ENCODE peak calls at places on chromosomes 13 and 19, in ten cellular contexts. One of them, this sample, is unnamed. For H3K4me1, H3K9me3 and H3K27me3, the result is how much of the 10 kb centered on the place peaks cover.

GRCh38 chr13:104975272-104975671 is 1560.2 kb downstream of the EFNB2 start:
- DNase-seq in neuronal stem cell: no peak
- DNase-seq in upper lobe of right lung: no peak
- DNase-seq in GM23248: no peak
- DNase-seq in tibial nerve: no peak
- DNase-seq in CD4-positive, CD25-positive, alpha-beta regulatory T cell: no peak
- DNase-seq in stomach: no peak
- DNase-seq in adrenal gland: no peak
- DNase-seq in fibroblast of lung: no peak
- DNase-seq in mammary epithelial cell: no peak
- DNase-seq in this sample: no peak

GRCh38 chr13:69617587-69617986 is 490.0 kb upstream of the ATXN8OS start:
- DNase-seq in neuronal stem cell: no peak
- DNase-seq in upper lobe of right lung: no peak
- DNase-seq in GM23248: no peak
- DNase-seq in tibial nerve: no peak
- DNase-seq in CD4-positive, CD25-positive, alpha-beta regulatory T cell: no peak
- DNase-seq in stomach: no peak
- DNase-seq in adrenal gland: no peak
- DNase-seq in fibroblast of lung: no peak
- DNase-seq in mammary epithelial cell: no peak
- DNase-seq in this sample: no peak

GRCh38 chr13:94731028-94731427 is 18.7 kb upstream of the SOX21 start:
- DNase-seq in neuronal stem cell: no peak
- DNase-seq in upper lobe of right lung: no peak
- DNase-seq in GM23248: no peak
- DNase-seq in tibial nerve: no peak
- DNase-seq in CD4-positive, CD25-positive, alpha-beta regulatory T cell: no peak
- DNase-seq in stomach: no peak
- DNase-seq in adrenal gland: no peak
- DNase-seq in fibroblast of lung: no peak
- DNase-seq in mammary epithelial cell: no peak
- DNase-seq in this sample: no peak

GRCh38 chr19:48213959-48214358 is 41.8 kb downstream of the CARD8 start:
- DNase-seq in neuronal stem cell: no peak
- DNase-seq in upper lobe of right lung: no peak
- DNase-seq in GM23248: no peak
- DNase-seq in tibial nerve: no peak
- DNase-seq in CD4-positive, CD25-positive, alpha-beta regulatory T cell: no peak
- DNase-seq in stomach: no peak
- DNase-seq in adrenal gland: no peak
- DNase-seq in fibroblast of lung: no peak
- DNase-seq in mammary epithelial cell: no peak
- DNase-seq in this sample: no peak

GRCh38 chr19:6378036-6378435 is 2.3 kb upstream of the PSPN start:
- DNase-seq in neuronal stem cell: no peak
- DNase-seq in upper lobe of right lung: no peak
- DNase-seq in GM23248: peak
- DNase-seq in tibial nerve: no peak
- DNase-seq in CD4-positive, CD25-positive, alpha-beta regulatory T cell: no peak
- DNase-seq in stomach: no peak
- DNase-seq in adrenal gland: no peak
- DNase-seq in fibroblast of lung: no peak
- DNase-seq in mammary epithelial cell: no peak
- DNase-seq in this sample: no peak

GRCh38 chr19:32238076-32238475 is 107.3 kb upstream of the ZNF507 start:
- DNase-seq in neuronal stem cell: no peak
- DNase-seq in upper lobe of right lung: no peak
- DNase-seq in GM23248: no peak
- DNase-seq in tibial nerve: no peak
- DNase-seq in CD4-positive, CD25-positive, alpha-beta regulatory T cell: no peak
- DNase-seq in stomach: no peak
- DNase-seq in adrenal gland: no peak
- DNase-seq in fibroblast of lung: no peak
- DNase-seq in mammary epithelial cell: no peak
- DNase-seq in this sample: no peak

GRCh38 chr19:13946414-13946813 is 5.9 kb upstream of the DCAF15 start:
- DNase-seq in neuronal stem cell: no peak
- DNase-seq in upper lobe of right lung: no peak
- DNase-seq in GM23248: no peak
- DNase-seq in tibial nerve: no peak
- DNase-seq in CD4-positive, CD25-positive, alpha-beta regulatory T cell: no peak
- DNase-seq in stomach: no peak
- DNase-seq in adrenal gland: no peak
- DNase-seq in fibroblast of lung: no peak
- DNase-seq in mammary epithelial cell: peak
- DNase-seq in this sample: no peak

GRCh38 chr13:86757236-86757978 is 913.8 kb upstream of the SLITRK5 start:
- DNase-seq in neuronal stem cell: no peak
- DNase-seq in upper lobe of right lung: no peak
- DNase-seq in GM23248: no peak
- DNase-seq in tibial nerve: no peak
- DNase-seq in CD4-positive, CD25-positive, alpha-beta regulatory T cell: peak
- DNase-seq in stomach: no peak
- DNase-seq in adrenal gland: no peak
- DNase-seq in fibroblast of lung: no peak
- DNase-seq in mammary epithelial cell: peak
- DNase-seq in this sample: no peak

GRCh38 chr13:95704510-95704909 is 27.6 kb downstream of the DNAJC3 start:
- DNase-seq in neuronal stem cell: no peak
- DNase-seq in upper lobe of right lung: no peak
- DNase-seq in GM23248: no peak
- DNase-seq in tibial nerve: no peak
- DNase-seq in CD4-positive, CD25-positive, alpha-beta regulatory T cell: no peak
- DNase-seq in stomach: no peak
- DNase-seq in adrenal gland: no peak
- DNase-seq in fibroblast of lung: peak
- DNase-seq in mammary epithelial cell: no peak
- DNase-seq in this sample: no peak

GRCh38 chr19:35404879-35405622 is 34.2 kb downstream of the GPR42 start:
- DNase-seq in neuronal stem cell: peak
- DNase-seq in upper lobe of right lung: no peak
- DNase-seq in GM23248: peak
- DNase-seq in tibial nerve: no peak
- DNase-seq in CD4-positive, CD25-positive, alpha-beta regulatory T cell: no peak
- DNase-seq in stomach: peak
- DNase-seq in adrenal gland: peak
- DNase-seq in fibroblast of lung: peak
- DNase-seq in mammary epithelial cell: peak
- DNase-seq in this sample: no peak

GRCh38 chr19:35585844-35586243 is at the start of gene PMIS2:
- DNase-seq in neuronal stem cell: no peak
- DNase-seq in upper lobe of right lung: no peak
- DNase-seq in GM23248: no peak
- DNase-seq in tibial nerve: no peak
- DNase-seq in CD4-positive, CD25-positive, alpha-beta regulatory T cell: no peak
- DNase-seq in stomach: no peak
- DNase-seq in adrenal gland: peak
- DNase-seq in fibroblast of lung: no peak
- DNase-seq in mammary epithelial cell: no peak
- DNase-seq in this sample: peak

GRCh38 chr19:13132471-13133166 is 14.6 kb downstream of the NACC1 start:
- DNase-seq in neuronal stem cell: no peak
- DNase-seq in upper lobe of right lung: no peak
- DNase-seq in GM23248: peak
- DNase-seq in tibial nerve: no peak
- DNase-seq in CD4-positive, CD25-positive, alpha-beta regulatory T cell: peak
- DNase-seq in stomach: no peak
- DNase-seq in adrenal gland: no peak
- DNase-seq in fibroblast of lung: peak
- DNase-seq in mammary epithelial cell: peak
- DNase-seq in this sample: no peak

GRCh38 chr19:585551-586110 is 4.0 kb upstream of the HCN2 start:
- DNase-seq in neuronal stem cell: no peak
- DNase-seq in upper lobe of right lung: no peak
- DNase-seq in GM23248: peak
- DNase-seq in tibial nerve: no peak
- DNase-seq in CD4-positive, CD25-positive, alpha-beta regulatory T cell: no peak
- DNase-seq in stomach: no peak
- DNase-seq in adrenal gland: peak
- DNase-seq in fibroblast of lung: no peak
- DNase-seq in mammary epithelial cell: no peak
- DNase-seq in this sample: no peak

GRCh38 chr13:108352599-108352998 is 83.1 kb downstream of the TNFSF13B start:
- DNase-seq in neuronal stem cell: no peak
- DNase-seq in upper lobe of right lung: no peak
- DNase-seq in GM23248: no peak
- DNase-seq in tibial nerve: no peak
- DNase-seq in CD4-positive, CD25-positive, alpha-beta regulatory T cell: no peak
- DNase-seq in stomach: no peak
- DNase-seq in adrenal gland: no peak
- DNase-seq in fibroblast of lung: no peak
- DNase-seq in mammary epithelial cell: no peak
- DNase-seq in this sample: no peak

GRCh38 chr13:114104626-114105350 is 27.6 kb downstream of the RASA3 start:
- DNase-seq in neuronal stem cell: no peak
- DNase-seq in upper lobe of right lung: peak
- DNase-seq in GM23248: peak
- DNase-seq in tibial nerve: no peak
- DNase-seq in CD4-positive, CD25-positive, alpha-beta regulatory T cell: no peak
- DNase-seq in stomach: no peak
- DNase-seq in adrenal gland: no peak
- DNase-seq in fibroblast of lung: no peak
- DNase-seq in mammary epithelial cell: no peak
- DNase-seq in this sample: peak
- H3K4me1 ChIP-seq in neuronal stem cell: under half
- H3K4me1 ChIP-seq in upper lobe of right lung: under half
- H3K4me1 ChIP-seq in GM23248: under half
- H3K4me1 ChIP-seq in tibial nerve: under half
- H3K4me1 ChIP-seq in CD4-positive, CD25-positive, alpha-beta regulatory T cell: half or more
- H3K4me1 ChIP-seq in stomach: under half
- H3K4me1 ChIP-seq in adrenal gland: under half
- H3K4me1 ChIP-seq in fibroblast of lung: under half
- H3K4me1 ChIP-seq in mammary epithelial cell: under half
- H3K4me1 ChIP-seq in this sample: under half

GRCh38 chr13:19158006-19158405 is 23.6 kb downstream of the TUBA3C start:
- DNase-seq in neuronal stem cell: no peak
- DNase-seq in upper lobe of right lung: peak
- DNase-seq in GM23248: no peak
- DNase-seq in tibial nerve: no peak
- DNase-seq in CD4-positive, CD25-positive, alpha-beta regulatory T cell: no peak
- DNase-seq in stomach: no peak
- DNase-seq in adrenal gland: no peak
- DNase-seq in fibroblast of lung: no peak
- DNase-seq in mammary epithelial cell: no peak
- DNase-seq in this sample: no peak
- H3K9me3 ChIP-seq in neuronal stem cell: half or more
- H3K9me3 ChIP-seq in upper lobe of right lung: under half
- H3K9me3 ChIP-seq in GM23248: under half
- H3K9me3 ChIP-seq in tibial nerve: under half
- H3K9me3 ChIP-seq in CD4-positive, CD25-positive, alpha-beta regulatory T cell: under half
- H3K9me3 ChIP-seq in stomach: under half
- H3K9me3 ChIP-seq in adrenal gland: under half
- H3K9me3 ChIP-seq in fibroblast of lung: under half
- H3K9me3 ChIP-seq in mammary epithelial cell: half or more
- H3K9me3 ChIP-seq in this sample: under half

GRCh38 chr13:102708211-102708610 is 13.4 kb upstream of the METTL21C start:
- DNase-seq in neuronal stem cell: no peak
- DNase-seq in upper lobe of right lung: no peak
- DNase-seq in GM23248: no peak
- DNase-seq in tibial nerve: no peak
- DNase-seq in CD4-positive, CD25-positive, alpha-beta regulatory T cell: no peak
- DNase-seq in stomach: no peak
- DNase-seq in adrenal gland: no peak
- DNase-seq in fibroblast of lung: no peak
- DNase-seq in mammary epithelial cell: no peak
- DNase-seq in this sample: no peak
- H3K27me3 ChIP-seq in neuronal stem cell: under half
- H3K27me3 ChIP-seq in upper lobe of right lung: under half
- H3K27me3 ChIP-seq in GM23248: under half
- H3K27me3 ChIP-seq in tibial nerve: under half
- H3K27me3 ChIP-seq in CD4-positive, CD25-positive, alpha-beta regulatory T cell: under half
- H3K27me3 ChIP-seq in stomach: under half
- H3K27me3 ChIP-seq in adrenal gland: under half
- H3K27me3 ChIP-seq in fibroblast of lung: under half
- H3K27me3 ChIP-seq in mammary epithelial cell: under half
- H3K27me3 ChIP-seq in this sample: under half

GRCh38 chr13:27258637-27259377 is 7.4 kb downstream of the RPL21 start:
- DNase-seq in neuronal stem cell: no peak
- DNase-seq in upper lobe of right lung: no peak
- DNase-seq in GM23248: peak
- DNase-seq in tibial nerve: no peak
- DNase-seq in CD4-positive, CD25-positive, alpha-beta regulatory T cell: no peak
- DNase-seq in stomach: no peak
- DNase-seq in adrenal gland: no peak
- DNase-seq in fibroblast of lung: no peak
- DNase-seq in mammary epithelial cell: no peak
- DNase-seq in this sample: no peak

GRCh38 chr13:27259831-27260230 is 8.5 kb downstream of the RPL21 start:
- DNase-seq in neuronal stem cell: no peak
- DNase-seq in upper lobe of right lung: no peak
- DNase-seq in GM23248: no peak
- DNase-seq in tibial nerve: no peak
- DNase-seq in CD4-positive, CD25-positive, alpha-beta regulatory T cell: no peak
- DNase-seq in stomach: no peak
- DNase-seq in adrenal gland: no peak
- DNase-seq in fibroblast of lung: no peak
- DNase-seq in mammary epithelial cell: no peak
- DNase-seq in this sample: no peak

GRCh38 chr13:27257233-27257568 is 5.8 kb downstream of the RPL21 start:
- DNase-seq in neuronal stem cell: no peak
- DNase-seq in upper lobe of right lung: no peak
- DNase-seq in GM23248: no peak
- DNase-seq in tibial nerve: no peak
- DNase-seq in CD4-positive, CD25-positive, alpha-beta regulatory T cell: no peak
- DNase-seq in stomach: no peak
- DNase-seq in adrenal gland: no peak
- DNase-seq in fibroblast of lung: no peak
- DNase-seq in mammary epithelial cell: no peak
- DNase-seq in this sample: no peak

GRCh38 chr13:27261376-27261775 is 9.3 kb upstream of the RASL11A start:
- DNase-seq in neuronal stem cell: no peak
- DNase-seq in upper lobe of right lung: no peak
- DNase-seq in GM23248: no peak
- DNase-seq in tibial nerve: no peak
- DNase-seq in CD4-positive, CD25-positive, alpha-beta regulatory T cell: no peak
- DNase-seq in stomach: no peak
- DNase-seq in adrenal gland: no peak
- DNase-seq in fibroblast of lung: no peak
- DNase-seq in mammary epithelial cell: no peak
- DNase-seq in this sample: no peak

DNA sequence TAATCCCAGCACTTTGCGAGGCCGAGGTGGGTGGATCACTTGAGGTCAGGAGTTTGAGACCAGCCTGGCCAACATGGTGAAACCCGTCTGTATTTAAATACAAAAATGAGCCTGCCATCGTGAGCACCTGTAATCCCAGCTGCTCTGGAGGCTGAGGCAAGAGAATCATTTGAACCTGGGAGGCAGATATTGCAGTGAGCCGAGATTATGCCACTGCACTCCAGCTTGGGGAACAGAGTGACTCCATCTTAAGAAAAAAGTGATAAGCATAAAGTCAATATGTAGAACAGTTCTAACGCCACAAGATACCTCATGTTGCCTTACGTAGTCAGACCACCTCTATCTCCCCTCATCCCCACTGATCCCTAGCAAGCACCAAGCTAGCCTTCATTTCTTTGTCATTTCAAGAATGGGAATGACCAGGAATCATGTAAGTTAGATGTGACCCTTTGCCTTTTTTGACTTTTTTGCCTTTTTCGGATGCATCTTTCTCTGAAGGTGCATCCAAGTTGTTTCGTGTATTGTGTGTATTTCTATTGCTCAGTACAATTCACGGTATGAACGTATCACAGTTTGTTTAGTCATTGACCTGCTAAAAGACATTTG is 6.4 kb downstream of the RPL21 start:
- DNase-seq in neuronal stem cell: no peak
- DNase-seq in upper lobe of right lung: no peak
- DNase-seq in GM23248: no peak
- DNase-seq in tibial nerve: no peak
- DNase-seq in CD4-positive, CD25-positive, alpha-beta regulatory T cell: no peak
- DNase-seq in stomach: no peak
- DNase-seq in adrenal gland: no peak
- DNase-seq in fibroblast of lung: no peak
- DNase-seq in mammary epithelial cell: no peak
- DNase-seq in this sample: no peak
- H3K4me1 ChIP-seq in neuronal stem cell: under half
- H3K4me1 ChIP-seq in upper lobe of right lung: under half
- H3K4me1 ChIP-seq in GM23248: under half
- H3K4me1 ChIP-seq in tibial nerve: under half
- H3K4me1 ChIP-seq in CD4-positive, CD25-positive, alpha-beta regulatory T cell: under half
- H3K4me1 ChIP-seq in stomach: under half
- H3K4me1 ChIP-seq in adrenal gland: under half
- H3K4me1 ChIP-seq in fibroblast of lung: under half
- H3K4me1 ChIP-seq in mammary epithelial cell: under half
- H3K4me1 ChIP-seq in this sample: under half